ENCODE peak calls at places on chromosomes 5 and 9, in five cellular contexts. M is K562, V is A549, H is GM12878, I is HepG2. G is an unnamed sample.
A peak's percentile ranks its signal among the peaks of the same experiment; 100 is the strongest.

GRCh38 chr5:25119654-25120053 is 474.9 kb upstream of the CDH10 start:
- DNase-seq in M (peak; percentile 14), V (peak; percentile 42), H (no peak), I (peak; percentile 1), G (no peak)

GRCh38 chr5:112413611-112414010 is 5.5 kb downstream of the EPB41L4A start:
- DNase-seq in M (no peak), V (no peak), H (no peak), I (no peak), G (no peak)

GRCh38 chr9:4299006-4299795 is 667 bp downstream of the GLIS3 start:
- DNase-seq in M (no peak), V (peak; percentile 52), H (no peak), I (no peak), G (peak; percentile 50)

GRCh38 chr5:157180374-157181264 is at the start of gene ITK:
- DNase-seq in M (no peak), V (no peak), H (no peak), I (no peak), G (no peak)

GRCh38 chr9:95370064-95370463 is 52.6 kb upstream of the FANCC start:
- DNase-seq in M (no peak), V (no peak), H (no peak), I (no peak), G (no peak)

GRCh38 chr9:82183181-82183860 is 194.7 kb downstream of the SPATA31D1 start:
- DNase-seq in M (no peak), V (no peak), H (no peak), I (no peak), G (no peak)

GRCh38 chr5:62341783-62342475 is 35.9 kb downstream of the KIF2A start:
- DNase-seq in M (no peak), V (no peak), H (no peak), I (no peak), G (no peak)

GRCh38 chr9:96193356-96193755 is 108.6 kb downstream of the HSD17B3 start:
- DNase-seq in M (no peak), V (no peak), H (no peak), I (no peak), G (no peak)

GRCh38 chr5:81922790-81923398 is 48.9 kb upstream of the ATG10 start:
- DNase-seq in M (no peak), V (no peak), H (peak; percentile 30), I (no peak), G (no peak)

GRCh38 chr9:70043285-70043684 is 363 bp upstream of the MAMDC2 start:
- DNase-seq in M (no peak), V (no peak), H (no peak), I (no peak), G (peak; percentile 50)

GRCh38 chr5:112304743-112305142 is 114.3 kb downstream of the EPB41L4A start:
- DNase-seq in M (no peak), V (no peak), H (no peak), I (no peak), G (no peak)

GRCh38 chr5:10565785-10566506 is 2.1 kb downstream of the ANKRD33B start:
- DNase-seq in M (no peak), V (no peak), H (no peak), I (no peak), G (no peak)

GRCh38 chr9:134128727-134129679 is 6.9 kb upstream of the WDR5 start:
- DNase-seq in M (no peak), V (no peak), H (no peak), I (no peak), G (no peak)

GRCh38 chr9:126756876-126757415 is 47.9 kb upstream of the ZBTB43 start:
- DNase-seq in M (no peak), V (no peak), H (no peak), I (no peak), G (no peak)

GRCh38 chr9:77305622-77306365 is 128.5 kb downstream of the VPS13A start:
- DNase-seq in M (no peak), V (no peak), H (no peak), I (no peak), G (no peak)

GRCh38 chr5:74415695-74416102 is 224.8 kb downstream of the ENC1 start:
- DNase-seq in M (no peak), V (no peak), H (no peak), I (peak; percentile 81), G (no peak)

GRCh38 chr5:137921931-137922330 is 32.7 kb downstream of the PKD2L2 start:
- DNase-seq in M (no peak), V (no peak), H (no peak), I (no peak), G (no peak)

GRCh38 chr5:81078930-81079329 is 118.8 kb downstream of the RASGRF2 start:
- DNase-seq in M (no peak), V (no peak), H (no peak), I (no peak), G (no peak)

GRCh38 chr9:70589571-70590263 is 175.3 kb upstream of the KLF9 start:
- DNase-seq in M (no peak), V (no peak), H (no peak), I (no peak), G (no peak)

GRCh38 chr5:107668933-107669542 is 1.7 kb downstream of the EFNA5 start:
- DNase-seq in M (no peak), V (peak; percentile 48), H (no peak), I (no peak), G (peak; percentile 13)

GRCh38 chr5:52727568-52727967 is 60.1 kb upstream of the ITGA1 start:
- DNase-seq in M (no peak), V (no peak), H (no peak), I (no peak), G (no peak)

GRCh38 chr9:125815568-125815967 is 68.4 kb downstream of the PBX3 start:
- DNase-seq in M (no peak), V (peak; percentile 23), H (no peak), I (no peak), G (no peak)

DNA sequence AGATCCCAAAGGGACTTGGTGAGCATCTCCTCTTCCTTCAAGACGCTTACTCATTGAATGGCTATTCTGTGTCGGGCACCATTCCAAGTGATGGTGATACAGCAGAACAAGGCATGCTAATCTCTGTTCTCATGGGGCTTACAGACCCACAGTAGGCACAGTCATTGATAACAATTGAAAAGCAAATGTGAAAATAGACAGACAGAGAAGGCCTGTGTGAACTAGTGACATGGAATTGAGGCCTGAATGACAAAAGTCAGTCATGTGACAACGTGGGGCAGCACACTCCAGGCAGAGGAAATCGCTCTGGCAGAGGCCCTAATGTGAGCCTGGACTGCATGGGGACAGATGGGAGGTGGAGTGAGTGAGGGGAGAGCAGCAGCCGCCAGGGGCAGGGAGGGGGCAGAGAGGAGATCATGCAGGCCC is 70.7 kb upstream of the CPLX2 start:
- DNase-seq in M (no peak), V (peak; percentile 74), H (no peak), I (no peak), G (no peak)
- TF ChIP-seq ESRRA in M (no peak), V (no peak), H (no peak), I (no peak), G (no peak)

GRCh38 chr9:99873531-99873930 is 32.9 kb upstream of the STX17 start:
- DNase-seq in M (no peak), V (no peak), H (no peak), I (no peak), G (no peak)

GRCh38 chr9:99867536-99867935 is 38.9 kb upstream of the STX17 start:
- DNase-seq in M (no peak), V (no peak), H (no peak), I (no peak), G (no peak)

GRCh38 chr9:99867968-99868367 is 38.5 kb upstream of the STX17 start:
- DNase-seq in M (no peak), V (no peak), H (no peak), I (no peak), G (no peak)

GRCh38 chr9:99868845-99869244 is 37.6 kb upstream of the STX17 start:
- DNase-seq in M (no peak), V (no peak), H (peak; percentile 44), I (no peak), G (no peak)

DNA sequence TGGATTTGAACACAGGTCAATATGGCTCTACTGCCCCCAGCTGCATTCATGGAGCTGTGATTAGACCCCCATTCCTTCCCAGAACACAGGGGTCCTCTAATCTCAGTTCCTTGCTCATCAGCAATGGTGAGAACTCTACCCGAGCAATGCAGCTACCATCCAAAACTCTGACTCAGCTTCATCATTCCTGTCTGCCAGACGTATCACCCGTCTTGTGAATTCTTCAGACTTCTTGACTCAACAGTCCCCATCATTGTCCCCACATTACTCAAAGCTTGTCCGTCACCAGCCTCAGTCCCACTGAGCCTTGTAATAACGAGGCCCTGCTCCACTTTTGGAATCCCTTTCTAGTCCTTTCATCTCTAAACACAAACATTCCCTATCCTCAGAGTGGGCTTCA is 36.3 kb upstream of the STX17 start:
- DNase-seq in M (no peak), V (no peak), H (no peak), I (no peak), G (no peak)
- TF ChIP-seq ESRRA in M (no peak), V (no peak), H (no peak), I (no peak), G (no peak)

GRCh38 chr9:115593587-115594091 is 475.7 kb upstream of the TNC start:
- DNase-seq in M (peak; percentile 28), V (peak; percentile 61), H (no peak), I (peak; percentile 4), G (no peak)
- TF ChIP-seq ESRRA in M (no peak), V (no peak), H (no peak), I (no peak), G (no peak)

DNA sequence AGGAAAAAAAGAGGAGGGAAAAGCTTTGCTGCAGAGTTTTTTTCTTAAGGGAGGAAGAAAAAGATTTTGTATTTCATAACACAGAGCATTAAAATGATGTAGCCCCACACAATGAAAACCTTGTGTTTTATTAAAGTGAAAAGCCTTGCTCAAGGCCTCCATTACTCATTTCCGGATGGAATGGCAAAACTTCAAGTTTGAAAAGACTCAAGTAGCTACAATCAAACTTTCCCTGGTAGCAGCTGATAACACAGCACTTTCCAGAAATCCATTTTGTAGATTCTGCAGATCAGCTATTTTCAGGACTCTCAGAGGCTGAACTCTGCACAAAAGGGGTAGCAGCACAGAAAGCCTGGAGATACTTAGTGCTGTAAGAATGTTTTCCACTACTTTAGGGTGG is 374.8 kb downstream of the NFIB start:
- DNase-seq in M (no peak), V (no peak), H (no peak), I (no peak), G (no peak)
- TF ChIP-seq ESRRA in M (no peak), V (no peak), H (no peak), I (no peak), G (no peak)

GRCh38 chr9:84671651-84672467 is 2.3 kb downstream of the NTRK2 start:
- DNase-seq in M (no peak), V (no peak), H (no peak), I (no peak), G (no peak)
- TF ChIP-seq ESRRA in M (no peak), V (no peak), H (no peak), I (no peak), G (no peak)

DNA sequence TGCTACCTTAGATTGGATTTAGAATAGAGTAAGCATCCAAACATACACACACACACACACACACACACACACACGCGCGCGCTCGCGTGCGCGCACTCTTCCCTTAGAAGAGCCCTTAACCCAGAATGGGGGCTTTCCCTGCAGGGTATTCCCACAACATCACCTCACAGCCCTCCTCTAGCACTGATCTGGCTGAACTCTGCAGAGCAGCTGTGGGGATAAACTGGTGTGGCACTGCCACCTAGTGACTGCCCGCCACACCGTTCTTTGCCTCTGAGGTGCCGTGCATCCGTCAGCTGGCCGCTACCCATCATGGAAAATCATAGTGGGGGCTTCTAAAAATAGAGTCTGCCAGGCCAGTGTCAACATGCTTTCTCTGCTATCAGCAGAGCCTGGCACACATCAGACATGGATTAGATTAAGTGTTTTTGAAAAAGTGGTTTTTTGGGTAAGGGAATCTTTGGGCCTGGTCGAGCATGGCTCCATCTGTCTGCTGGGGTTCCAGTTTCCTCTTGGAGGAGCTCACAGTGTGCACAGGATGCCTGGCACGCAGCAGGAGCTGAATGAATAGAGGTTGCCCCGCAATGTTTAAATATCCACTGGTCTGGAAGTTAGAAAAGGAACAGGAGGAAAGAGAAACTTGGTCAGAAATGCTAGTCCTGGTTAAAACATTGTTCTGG is 88.1 kb downstream of the KCNN2 start:
- DNase-seq in M (peak; percentile 10), V (peak; percentile 45), H (peak; percentile 60), I (peak; percentile 25), G (peak; percentile 77)
- TF ChIP-seq ESRRA in M (no peak), V (no peak), H (no peak), I (no peak), G (no peak)

G was measured in WTC11.